ENCODE peak calls at places on chromosomes 3 and 15, in five cellular contexts. D, B, M, G and N are unnamed samples.

GRCh38 chr3:160400048-160400630 is 689 bp downstream of the SMC4 start:
- DNase-seq in G (peak), M (peak), D (peak), B (no peak), N (peak)

GRCh38 chr15:62889734-62890505 is 152.6 kb upstream of the TPM1 start:
- DNase-seq in G (no peak), B (no peak), D (no peak), M (peak), N (no peak)

GRCh38 chr15:40282144-40282869 is 557 bp downstream of the ANKRD63 start:
- DNase-seq in D (peak), M (no peak), G (peak), B (peak), N (no peak)

GRCh38 chr3:178155521-178155920 is 380.7 kb upstream of the KCNMB2 start:
- DNase-seq in M (no peak), G (peak), D (no peak), B (peak), N (no peak)

GRCh38 chr3:136818191-136818850 is 605 bp upstream of the SLC35G2 start:
- DNase-seq in M (peak), D (peak), B (peak), G (peak), N (no peak)

GRCh38 chr3:197154-197855 is 742 bp downstream of the CHL1 start:
- DNase-seq in G (peak), M (no peak), B (no peak), D (peak), N (no peak)

GRCh38 chr3:173725507-173725906 is 328.0 kb downstream of the NLGN1 start:
- DNase-seq in D (no peak), M (no peak), G (no peak), B (peak), N (no peak)

GRCh38 chr3:186705882-186706780 is 11.0 kb upstream of the KNG1 start:
- DNase-seq in M (no peak), D (no peak), B (no peak), G (no peak), N (no peak)

GRCh38 chr3:41690766-41691563 is 270.9 kb downstream of the ULK4 start:
- DNase-seq in B (peak), D (no peak), M (peak), G (no peak), N (no peak)

GRCh38 chr3:127044996-127045395 is 62.1 kb downstream of the PLXNA1 start:
- DNase-seq in B (no peak), M (no peak), G (peak), D (no peak), N (no peak)